ENCODE peak calls at places on chromosomes 1 and 21, in nine cellular contexts. N is mammary epithelial cell; W is A549; P is HL-60; T is stimulated activated CD4-positive, alpha-beta T cell treated with anti-CD3 and anti-CD28 coated beads, Interleukin-2, amount 100 ng/mL, for 48 hours; J is mesenteric fat pad; G is brain microvascular endothelial cell; Z is NCI-H2081; V is stimulated activated CD8-positive, alpha-beta memory T cell treated with anti-CD3 and anti-CD28 coated beads, Interleukin-15, amount 100 ng/mL, for 24 hours. B is an unnamed sample.

GRCh38 chr1:90045853-90046563 is 51.1 kb downstream of the ZNF326 start:
- DNase-seq in N (no peak), W (peak; percentile 10), P (no peak), T (peak; percentile 2), J (no peak), G (peak; percentile 28), Z (peak; percentile 3), V (no peak), B (peak; percentile 11)

GRCh38 chr1:177228721-177229088 is 57.9 kb downstream of the BRINP2 start:
- DNase-seq in N (peak; percentile 78), W (peak; percentile 22), P (no peak), T (no peak), J (no peak), G (no peak), Z (no peak), V (no peak), B (no peak)

GRCh38 chr1:27979151-27979858 is 19.5 kb downstream of the XKR8 start:
- DNase-seq in N (peak; percentile 41), W (peak; percentile 16), P (peak; percentile 22), T (no peak), J (no peak), G (peak; percentile 28), Z (no peak), V (no peak), B (no peak)

GRCh38 chr1:160681067-160681890 is 30.3 kb downstream of the CD48 start:
- DNase-seq in N (peak; percentile 61), W (peak; percentile 43), P (peak; percentile 75), T (peak; percentile 92), J (no peak), G (peak; percentile 13), Z (peak; percentile 25), V (peak; percentile 61), B (peak; percentile 62)

GRCh38 chr1:3195966-3196515 is 127.0 kb downstream of the PRDM16 start:
- DNase-seq in N (no peak), W (no peak), P (no peak), T (no peak), J (no peak), G (no peak), Z (no peak), V (no peak), B (no peak)

GRCh38 chr21:36926989-36927695 is 39.3 kb downstream of the HLCS start:
- DNase-seq in N (no peak), W (no peak), P (no peak), T (no peak), J (no peak), G (no peak), Z (no peak), V (no peak), B (no peak)

GRCh38 chr1:208977861-208978260 is 605.7 kb upstream of the CAMK1G start:
- DNase-seq in N (peak; percentile 67), W (no peak), P (no peak), T (no peak), J (no peak), G (no peak), Z (no peak), V (no peak), B (no peak)

GRCh38 chr1:51622455-51622913 is 5.6 kb downstream of the OSBPL9 start:
- DNase-seq in N (peak; percentile 89), W (peak; percentile 43), P (peak; percentile 60), T (no peak), J (no peak), G (peak; percentile 80), Z (peak; percentile 45), V (no peak), B (peak; percentile 66)

GRCh38 chr1:207328908-207329307 is 7.4 kb downstream of the CD55 start:
- DNase-seq in N (no peak), W (no peak), P (no peak), T (no peak), J (no peak), G (no peak), Z (no peak), V (no peak), B (no peak)

GRCh38 chr1:192939440-192939839 is 119.7 kb downstream of the UCHL5 start:
- DNase-seq in N (no peak), W (no peak), P (no peak), T (no peak), J (no peak), G (no peak), Z (peak; percentile 28), V (no peak), B (no peak)

GRCh38 chr1:222283147-222283768 is 264.6 kb downstream of the HHIPL2 start:
- DNase-seq in N (no peak), W (no peak), P (no peak), T (no peak), J (no peak), G (no peak), Z (no peak), V (no peak), B (no peak)

GRCh38 chr1:21899972-21900371 is 37.1 kb downstream of the HSPG2 start:
- DNase-seq in N (no peak), W (no peak), P (no peak), T (no peak), J (no peak), G (no peak), Z (no peak), V (no peak), B (no peak)

GRCh38 chr1:153565529-153566374 is at the start of gene S100A2:
- DNase-seq in N (peak; percentile 99), W (peak; percentile 88), P (peak; percentile 70), T (peak; percentile 50), J (peak; percentile 88), G (peak; percentile 77), Z (no peak), V (no peak), B (peak; percentile 40)

GRCh38 chr21:26447932-26448331 is 125.2 kb downstream of the CYYR1 start:
- DNase-seq in N (no peak), W (no peak), P (no peak), T (no peak), J (no peak), G (no peak), Z (no peak), V (no peak), B (no peak)

GRCh38 chr1:241074507-241074906 is 282.5 kb downstream of the RGS7 start:
- DNase-seq in N (peak; percentile 1), W (no peak), P (no peak), T (no peak), J (no peak), G (no peak), Z (no peak), V (no peak), B (no peak)

GRCh38 chr1:228768345-228768717 is 33.1 kb downstream of the RHOU start:
- DNase-seq in N (no peak), W (no peak), P (no peak), T (no peak), J (no peak), G (no peak), Z (no peak), V (no peak), B (no peak)

GRCh38 chr21:42003051-42003461 is 7.1 kb downstream of the ZBTB21 start:
- DNase-seq in N (peak; percentile 30), W (no peak), P (no peak), T (no peak), J (no peak), G (no peak), Z (no peak), V (no peak), B (no peak)

GRCh38 chr1:91752324-91752723 is 133.6 kb downstream of the TGFBR3 start:
- DNase-seq in N (no peak), W (no peak), P (no peak), T (no peak), J (no peak), G (no peak), Z (no peak), V (no peak), B (no peak)

GRCh38 chr1:91730781-91731732 is 154.9 kb downstream of the TGFBR3 start:
- DNase-seq in N (peak; percentile 57), W (no peak), P (peak; percentile 23), T (no peak), J (no peak), G (no peak), Z (no peak), V (no peak), B (no peak)

GRCh38 chr1:237769916-237770315 is 120.8 kb downstream of the ZP4 start:
- DNase-seq in N (no peak), W (no peak), P (no peak), T (no peak), J (no peak), G (no peak), Z (no peak), V (no peak), B (no peak)

GRCh38 chr1:61157420-61157987 is 75.1 kb downstream of the NFIA start:
- DNase-seq in N (peak; percentile 56), W (no peak), P (peak; percentile 43), T (no peak), J (no peak), G (peak; percentile 77), Z (no peak), V (no peak), B (peak; percentile 85)

GRCh38 chr21:27476696-27477095 is 509.8 kb upstream of the ADAMTS5 start:
- DNase-seq in N (no peak), W (no peak), P (no peak), T (no peak), J (no peak), G (peak; percentile 28), Z (no peak), V (no peak), B (no peak)

GRCh38 chr1:93907718-93908117 is 1.5 kb downstream of the GCLM start:
- DNase-seq in N (peak; percentile 36), W (no peak), P (no peak), T (no peak), J (no peak), G (peak; percentile 21), Z (no peak), V (no peak), B (peak; percentile 10)

GRCh38 chr1:4615138-4615470 is 39.3 kb upstream of the AJAP1 start:
- DNase-seq in N (no peak), W (no peak), P (no peak), T (no peak), J (no peak), G (no peak), Z (no peak), V (no peak), B (no peak)

GRCh38 chr21:29351691-29352090 is 53.0 kb downstream of the BACH1 start:
- DNase-seq in N (no peak), W (no peak), P (no peak), T (no peak), J (no peak), G (peak; percentile 64), Z (no peak), V (no peak), B (no peak)

GRCh38 chr21:42843021-42843420 is 36.3 kb downstream of the WDR4 start:
- DNase-seq in N (no peak), W (no peak), P (no peak), T (no peak), J (peak; percentile 59), G (no peak), Z (no peak), V (no peak), B (no peak)

GRCh38 chr1:203506821-203507220 is 12.9 kb downstream of the OPTC start:
- DNase-seq in N (no peak), W (no peak), P (no peak), T (no peak), J (no peak), G (no peak), Z (no peak), V (no peak), B (no peak)